ENCODE peak calls at places on chromosome 19, in five cellular contexts. B is AG09319, P is neural crest cell, W is A673, C is fibroblast of pulmonary artery. Z is an unnamed sample.

GRCh38 chr19:47230122-47230920 is 678 bp downstream of the BBC3 start:
- DNase-seq in B (no peak), P (peak; percentile 67), W (no peak), C (peak; percentile 53), Z (no peak)

GRCh38 chr19:13082192-13083007 is 20.3 kb downstream of the LYL1 start:
- DNase-seq in B (no peak), P (no peak), W (peak; percentile 51), C (peak; percentile 58), Z (peak; percentile 97)

GRCh38 chr19:10433131-10433536 is 12.8 kb downstream of the PDE4A start:
- DNase-seq in B (no peak), P (no peak), W (no peak), C (no peak), Z (no peak)

GRCh38 chr19:4347521-4347920 is 4.2 kb downstream of the MPND start:
- DNase-seq in B (no peak), P (no peak), W (no peak), C (no peak), Z (no peak)

GRCh38 chr19:12000152-12000981 is 35.1 kb downstream of the ZNF433 start:
- DNase-seq in B (no peak), P (no peak), W (no peak), C (no peak), Z (peak; percentile 20)

GRCh38 chr19:19463348-19464117 is 51.8 kb downstream of the TSSK6 start:
- DNase-seq in B (no peak), P (no peak), W (peak; percentile 64), C (peak; percentile 69), Z (peak; percentile 57)

GRCh38 chr19:32012206-32012605 is 333.2 kb upstream of the ZNF507 start:
- DNase-seq in B (no peak), P (no peak), W (no peak), C (no peak), Z (no peak)

GRCh38 chr19:52946322-52947310 is 16.1 kb downstream of the ZNF816 start:
- DNase-seq in B (no peak), P (peak; percentile 22), W (no peak), C (no peak), Z (no peak)

GRCh38 chr19:35430382-35431146 is 17.5 kb upstream of the FFAR2 start:
- DNase-seq in B (no peak), P (no peak), W (no peak), C (no peak), Z (no peak)

GRCh38 chr19:947707-948533 is 22.1 kb downstream of the ARID3A start:
- DNase-seq in B (no peak), P (no peak), W (no peak), C (no peak), Z (no peak)

GRCh38 chr19:16070366-16070990 is 5.8 kb upstream of the TPM4 start:
- DNase-seq in B (no peak), P (no peak), W (no peak), C (no peak), Z (no peak)

GRCh38 chr19:16778796-16779411 is 50.3 kb upstream of the SIN3B start:
- DNase-seq in B (peak; percentile 8), P (peak; percentile 46), W (peak; percentile 77), C (peak; percentile 72), Z (peak; percentile 12)

GRCh38 chr19:34808566-34808965 is 35.6 kb upstream of the ZNF599 start:
- DNase-seq in B (no peak), P (no peak), W (peak; percentile 5), C (peak; percentile 72), Z (peak; percentile 1)

GRCh38 chr19:13417054-13417453 is 89.2 kb downstream of the CACNA1A start:
- DNase-seq in B (no peak), P (no peak), W (no peak), C (no peak), Z (no peak)

GRCh38 chr19:1929051-1929742 is 11.8 kb upstream of the CSNK1G2 start:
- DNase-seq in B (no peak), P (peak; percentile 82), W (peak; percentile 87), C (peak; percentile 74), Z (no peak)

GRCh38 chr19:23949611-23950010 is 34.9 kb downstream of the ZNF726 start:
- DNase-seq in B (no peak), P (no peak), W (no peak), C (no peak), Z (no peak)

GRCh38 chr19:30447276-30447870 is 75.2 kb downstream of the ZNF536 start:
- DNase-seq in B (no peak), P (no peak), W (peak; percentile 56), C (no peak), Z (no peak)

GRCh38 chr19:43078311-43078710 is 4.2 kb downstream of the PSG2 start:
- DNase-seq in B (no peak), P (no peak), W (no peak), C (peak; percentile 11), Z (no peak)

GRCh38 chr19:52665529-52665928 is 27.4 kb upstream of the ZNF83 start:
- DNase-seq in B (no peak), P (no peak), W (no peak), C (no peak), Z (no peak)

GRCh38 chr19:5017235-5017634 is 48.3 kb downstream of the KDM4B start:
- DNase-seq in B (no peak), P (no peak), W (no peak), C (no peak), Z (no peak)

GRCh38 chr19:27776020-27776419 is 1436.9 kb downstream of the UQCRFS1 start:
- DNase-seq in B (no peak), P (no peak), W (peak; percentile 53), C (peak; percentile 85), Z (no peak)

GRCh38 chr19:32917612-32917996 is 48.0 kb upstream of the SLC7A9 start:
- DNase-seq in B (no peak), P (no peak), W (no peak), C (no peak), Z (no peak)

GRCh38 chr19:8095354-8095886 is 42.9 kb downstream of the CCL25 start:
- DNase-seq in B (no peak), P (no peak), W (no peak), C (no peak), Z (no peak)

GRCh38 chr19:15252398-15253018 is 20.3 kb upstream of the EPHX3 start:
- DNase-seq in B (peak; percentile 22), P (peak; percentile 26), W (peak; percentile 53), C (peak; percentile 58), Z (no peak)

GRCh38 chr19:1513492-1514294 is 874 bp upstream of the ADAMTSL5 start:
- DNase-seq in B (peak; percentile 30), P (no peak), W (peak; percentile 65), C (peak; percentile 64), Z (no peak)

GRCh38 chr19:54448037-54448773 is 794 bp upstream of the LENG8 start:
- DNase-seq in B (no peak), P (peak; percentile 38), W (peak; percentile 60), C (peak; percentile 60), Z (no peak)

GRCh38 chr19:10372698-10373097 is 7.7 kb downstream of the TYK2 start:
- DNase-seq in B (no peak), P (no peak), W (no peak), C (no peak), Z (no peak)

GRCh38 chr19:50288954-50289353 is 40.2 kb downstream of the KCNC3 start:
- DNase-seq in B (no peak), P (no peak), W (no peak), C (no peak), Z (no peak)

GRCh38 chr19:50287331-50287730 is 41.8 kb downstream of the KCNC3 start:
- DNase-seq in B (no peak), P (no peak), W (no peak), C (no peak), Z (no peak)

GRCh38 chr19:50290775-50291174 is 38.4 kb downstream of the KCNC3 start:
- DNase-seq in B (no peak), P (no peak), W (no peak), C (no peak), Z (no peak)

GRCh38 chr19:50292216-50292827 is 36.9 kb downstream of the KCNC3 start:
- DNase-seq in B (no peak), P (no peak), W (no peak), C (no peak), Z (no peak)

GRCh38 chr19:50290011-50290410 is 39.2 kb downstream of the KCNC3 start:
- DNase-seq in B (no peak), P (no peak), W (no peak), C (no peak), Z (no peak)
- TF ChIP-seq CTCF in B (no peak), P (no peak), W (no peak), C (no peak), Z (no peak)

DNA sequence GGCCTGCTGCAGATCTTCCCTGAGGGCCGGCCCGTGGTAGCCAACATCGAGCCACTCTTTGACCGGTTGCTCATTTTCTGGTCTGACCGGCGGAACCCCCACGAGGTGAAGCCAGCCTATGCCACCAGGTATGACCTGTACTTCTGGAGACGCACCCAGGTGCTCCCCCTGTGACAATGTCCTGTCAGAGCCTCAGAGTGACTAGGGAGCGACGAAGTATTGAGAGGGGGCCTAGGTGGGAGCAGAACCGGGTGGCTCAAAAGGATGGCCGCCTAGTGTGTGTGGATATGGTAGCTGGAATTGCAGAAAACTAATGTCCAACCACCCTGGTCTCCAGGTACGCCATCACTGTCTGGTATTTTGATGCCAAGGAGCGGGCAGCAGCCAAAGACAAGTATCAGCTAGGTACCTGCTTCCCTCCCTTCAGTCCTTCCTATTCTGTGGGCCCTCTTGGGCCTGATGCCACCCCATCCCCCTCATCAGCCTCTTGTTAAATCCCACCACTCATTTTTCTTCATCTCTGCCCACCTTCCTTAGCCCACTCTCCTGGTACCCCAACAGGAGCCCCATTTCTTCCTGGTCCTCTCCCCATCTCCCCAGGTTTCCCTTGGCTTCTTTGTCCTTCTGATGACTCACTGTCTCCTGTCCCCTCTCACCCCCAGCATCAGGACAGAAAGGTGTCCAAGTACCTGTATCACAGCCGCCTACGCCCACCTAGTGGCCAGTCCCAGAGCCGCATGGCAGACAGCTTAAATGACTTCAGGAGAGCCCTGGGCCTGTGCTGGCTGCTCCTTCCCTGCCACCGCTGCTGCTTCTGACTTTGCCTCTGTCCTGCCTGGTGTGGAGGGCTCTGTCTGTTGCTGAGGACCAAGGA is 8.4 kb downstream of the EGLN2 start:
- DNase-seq in B (no peak), P (no peak), W (no peak), C (no peak), Z (no peak)
- TF ChIP-seq CTCF in B (no peak), P (peak; percentile 52), W (peak; percentile 44), C (peak; percentile 28), Z (peak; percentile 34)

GRCh38 chr19:6272411-6272791 is 7.4 kb downstream of the MLLT1 start:
- DNase-seq in B (no peak), P (no peak), W (no peak), C (no peak), Z (no peak)

GRCh38 chr19:6270822-6271221 is 9.0 kb downstream of the MLLT1 start:
- DNase-seq in B (no peak), P (no peak), W (no peak), C (no peak), Z (no peak)

GRCh38 chr19:6271721-6272410 is 7.9 kb downstream of the MLLT1 start:
- DNase-seq in B (no peak), P (no peak), W (no peak), C (peak; percentile 92), Z (no peak)

GRCh38 chr19:6270076-6270745 is 9.6 kb downstream of the MLLT1 start:
- DNase-seq in B (no peak), P (no peak), W (no peak), C (no peak), Z (no peak)

GRCh38 chr19:6271251-6271650 is 8.5 kb downstream of the MLLT1 start:
- DNase-seq in B (no peak), P (no peak), W (no peak), C (peak; percentile 64), Z (no peak)
- TF ChIP-seq CTCF in B (peak; percentile 44), P (no peak), W (peak; percentile 32), C (peak; percentile 38), Z (peak; percentile 55)

GRCh38 chr19:45346449-45346848 is 5.9 kb downstream of the KLC3 start:
- DNase-seq in B (no peak), P (no peak), W (no peak), C (no peak), Z (no peak)
- TF ChIP-seq CTCF in B (no peak), P (no peak), W (no peak), C (no peak), Z (no peak)

Z was measured in astrocyte of the cerebellum.